ENCODE peak calls at places on chromosomes 1 and 21, in seven cellular contexts. One of them, this sample, is unnamed.

GRCh38 chr1:20648946-20649345 is 12.2 kb downstream of the DDOST start:
- DNase-seq in brain microvascular endothelial cell: no peak
- DNase-seq in stimulated activated CD4-positive, alpha-beta T cell treated with anti-CD3 and anti-CD28 coated beads, TNF-alpha, amount 100 ng/mL, for 48 hours: no peak
- DNase-seq in CD8-positive, alpha-beta T cell: no peak
- DNase-seq in cortex of kidney: no peak
- DNase-seq in NCI-H1105 treated with DMSO at 0.1 percent for 48 hours: no peak
- DNase-seq in M059J: no peak
- DNase-seq in this sample: no peak

GRCh38 chr1:59329412-59330053 is 32.6 kb downstream of the FGGY start:
- DNase-seq in brain microvascular endothelial cell: no peak
- DNase-seq in stimulated activated CD4-positive, alpha-beta T cell treated with anti-CD3 and anti-CD28 coated beads, TNF-alpha, amount 100 ng/mL, for 48 hours: no peak
- DNase-seq in CD8-positive, alpha-beta T cell: no peak
- DNase-seq in cortex of kidney: no peak
- DNase-seq in NCI-H1105 treated with DMSO at 0.1 percent for 48 hours: no peak
- DNase-seq in M059J: no peak
- DNase-seq in this sample: no peak

GRCh38 chr21:34589511-34590282 is 25.2 kb downstream of the RCAN1 start:
- DNase-seq in brain microvascular endothelial cell: no peak
- DNase-seq in stimulated activated CD4-positive, alpha-beta T cell treated with anti-CD3 and anti-CD28 coated beads, TNF-alpha, amount 100 ng/mL, for 48 hours: no peak
- DNase-seq in CD8-positive, alpha-beta T cell: no peak
- DNase-seq in cortex of kidney: no peak
- DNase-seq in NCI-H1105 treated with DMSO at 0.1 percent for 48 hours: no peak
- DNase-seq in M059J: no peak
- DNase-seq in this sample: no peak

GRCh38 chr1:234554478-234555311 is 55.3 kb downstream of the IRF2BP2 start:
- DNase-seq in brain microvascular endothelial cell: no peak
- DNase-seq in stimulated activated CD4-positive, alpha-beta T cell treated with anti-CD3 and anti-CD28 coated beads, TNF-alpha, amount 100 ng/mL, for 48 hours: no peak
- DNase-seq in CD8-positive, alpha-beta T cell: no peak
- DNase-seq in cortex of kidney: no peak
- DNase-seq in NCI-H1105 treated with DMSO at 0.1 percent for 48 hours: peak; percentile 36
- DNase-seq in M059J: peak; percentile 19
- DNase-seq in this sample: no peak

GRCh38 chr21:29335720-29336119 is 37.0 kb downstream of the BACH1 start:
- DNase-seq in brain microvascular endothelial cell: no peak
- DNase-seq in stimulated activated CD4-positive, alpha-beta T cell treated with anti-CD3 and anti-CD28 coated beads, TNF-alpha, amount 100 ng/mL, for 48 hours: no peak
- DNase-seq in CD8-positive, alpha-beta T cell: no peak
- DNase-seq in cortex of kidney: no peak
- DNase-seq in NCI-H1105 treated with DMSO at 0.1 percent for 48 hours: no peak
- DNase-seq in M059J: peak; percentile 40
- DNase-seq in this sample: no peak

GRCh38 chr1:85275701-85276289 is 637 bp downstream of the BCL10 start:
- DNase-seq in brain microvascular endothelial cell: no peak
- DNase-seq in stimulated activated CD4-positive, alpha-beta T cell treated with anti-CD3 and anti-CD28 coated beads, TNF-alpha, amount 100 ng/mL, for 48 hours: no peak
- DNase-seq in CD8-positive, alpha-beta T cell: no peak
- DNase-seq in cortex of kidney: no peak
- DNase-seq in NCI-H1105 treated with DMSO at 0.1 percent for 48 hours: no peak
- DNase-seq in M059J: no peak
- DNase-seq in this sample: peak; percentile 78

GRCh38 chr1:9115656-9116205 is 13.2 kb downstream of the GPR157 start:
- DNase-seq in brain microvascular endothelial cell: no peak
- DNase-seq in stimulated activated CD4-positive, alpha-beta T cell treated with anti-CD3 and anti-CD28 coated beads, TNF-alpha, amount 100 ng/mL, for 48 hours: no peak
- DNase-seq in CD8-positive, alpha-beta T cell: no peak
- DNase-seq in cortex of kidney: no peak
- DNase-seq in NCI-H1105 treated with DMSO at 0.1 percent for 48 hours: no peak
- DNase-seq in M059J: peak; percentile 20
- DNase-seq in this sample: no peak

GRCh38 chr21:43209575-43210453 is 41.0 kb downstream of the CRYAA start:
- DNase-seq in brain microvascular endothelial cell: peak; percentile 96
- DNase-seq in stimulated activated CD4-positive, alpha-beta T cell treated with anti-CD3 and anti-CD28 coated beads, TNF-alpha, amount 100 ng/mL, for 48 hours: no peak
- DNase-seq in CD8-positive, alpha-beta T cell: no peak
- DNase-seq in cortex of kidney: no peak
- DNase-seq in NCI-H1105 treated with DMSO at 0.1 percent for 48 hours: no peak
- DNase-seq in M059J: peak; percentile 93
- DNase-seq in this sample: no peak

GRCh38 chr21:23130308-23130707 is 2132.1 kb downstream of the NCAM2 start:
- DNase-seq in brain microvascular endothelial cell: no peak
- DNase-seq in stimulated activated CD4-positive, alpha-beta T cell treated with anti-CD3 and anti-CD28 coated beads, TNF-alpha, amount 100 ng/mL, for 48 hours: no peak
- DNase-seq in CD8-positive, alpha-beta T cell: no peak
- DNase-seq in cortex of kidney: no peak
- DNase-seq in NCI-H1105 treated with DMSO at 0.1 percent for 48 hours: no peak
- DNase-seq in M059J: no peak
- DNase-seq in this sample: no peak

GRCh38 chr1:111334169-111334568 is 43.5 kb downstream of the CHIA start:
- DNase-seq in brain microvascular endothelial cell: peak; percentile 34
- DNase-seq in stimulated activated CD4-positive, alpha-beta T cell treated with anti-CD3 and anti-CD28 coated beads, TNF-alpha, amount 100 ng/mL, for 48 hours: peak; percentile 13
- DNase-seq in CD8-positive, alpha-beta T cell: peak; percentile 31
- DNase-seq in cortex of kidney: no peak
- DNase-seq in NCI-H1105 treated with DMSO at 0.1 percent for 48 hours: peak; percentile 64
- DNase-seq in M059J: peak; percentile 50
- DNase-seq in this sample: peak; percentile 43

GRCh38 chr1:226403522-226404034 is 4.3 kb downstream of the PARP1 start:
- DNase-seq in brain microvascular endothelial cell: peak; percentile 34
- DNase-seq in stimulated activated CD4-positive, alpha-beta T cell treated with anti-CD3 and anti-CD28 coated beads, TNF-alpha, amount 100 ng/mL, for 48 hours: no peak
- DNase-seq in CD8-positive, alpha-beta T cell: no peak
- DNase-seq in cortex of kidney: no peak
- DNase-seq in NCI-H1105 treated with DMSO at 0.1 percent for 48 hours: no peak
- DNase-seq in M059J: peak; percentile 33
- DNase-seq in this sample: no peak